ENCODE peak calls at places on chromosomes 6 and 20, in four cellular contexts. P is immature natural killer cell, Q is GM23248, D is A172. L is an unnamed sample.

GRCh38 chr6:53115741-53116140 is 32.9 kb downstream of the GCM1 start:
- DNase-seq in P (no peak), Q (no peak), D (no peak), L (no peak)

GRCh38 chr6:13535306-13535705 is 39.1 kb upstream of the SIRT5 start:
- DNase-seq in P (no peak), Q (peak), D (no peak), L (no peak)

GRCh38 chr6:150857062-150857905 is 8.2 kb upstream of the MTHFD1L start:
- DNase-seq in P (no peak), Q (peak), D (peak), L (peak)

GRCh38 chr20:34538671-34539123 is 19.8 kb upstream of the MAP1LC3A start:
- DNase-seq in P (no peak), Q (peak), D (peak), L (no peak)

GRCh38 chr6:54700158-54700557 is 146.4 kb upstream of the FAM83B start:
- DNase-seq in P (no peak), Q (no peak), D (no peak), L (no peak)

GRCh38 chr6:138323821-138324220 is 53.9 kb upstream of the SMIM28 start:
- DNase-seq in P (no peak), Q (no peak), D (no peak), L (no peak)

GRCh38 chr6:136654086-136654485 is 103.9 kb upstream of the MAP7 start:
- DNase-seq in P (no peak), Q (no peak), D (no peak), L (no peak)

GRCh38 chr20:44052166-44052565 is 134.8 kb downstream of the JPH2 start:
- DNase-seq in P (no peak), Q (no peak), D (no peak), L (no peak)

L was measured in kidney epithelial cell.